ENCODE peak calls at places on chromosomes 7 and 10, in five cellular contexts. One of them, this sample, is unnamed.
A peak's percentile ranks its signal among the peaks of the same experiment; 100 is the strongest.

GRCh38 chr7:1368682-1369571 is 90.3 kb downstream of the MICALL2 start:
- DNase-seq in astrocyte of the cerebellum: no peak
- DNase-seq in smooth muscle cell of the brain vasculature: no peak
- DNase-seq in stimulated activated CD4-positive, alpha-beta T cell treated with anti-CD3 and anti-CD28 coated beads, Interleukin-1b, Interleukin-23, amount 100 ng/mL, for 4 hours: peak; percentile 27
- DNase-seq in HAP-1: peak; percentile 76
- DNase-seq in this sample: peak; percentile 33

GRCh38 chr10:100470367-100470766 is 7.6 kb downstream of the WNT8B start:
- DNase-seq in astrocyte of the cerebellum: no peak
- DNase-seq in smooth muscle cell of the brain vasculature: no peak
- DNase-seq in stimulated activated CD4-positive, alpha-beta T cell treated with anti-CD3 and anti-CD28 coated beads, Interleukin-1b, Interleukin-23, amount 100 ng/mL, for 4 hours: no peak
- DNase-seq in HAP-1: no peak
- DNase-seq in this sample: no peak

GRCh38 chr10:74745449-74745848 is 81.0 kb upstream of the KAT6B start:
- DNase-seq in astrocyte of the cerebellum: no peak
- DNase-seq in smooth muscle cell of the brain vasculature: no peak
- DNase-seq in stimulated activated CD4-positive, alpha-beta T cell treated with anti-CD3 and anti-CD28 coated beads, Interleukin-1b, Interleukin-23, amount 100 ng/mL, for 4 hours: no peak
- DNase-seq in HAP-1: no peak
- DNase-seq in this sample: no peak

GRCh38 chr7:38748056-38748610 is 117.0 kb upstream of the AMPH start:
- DNase-seq in astrocyte of the cerebellum: no peak
- DNase-seq in smooth muscle cell of the brain vasculature: no peak
- DNase-seq in stimulated activated CD4-positive, alpha-beta T cell treated with anti-CD3 and anti-CD28 coated beads, Interleukin-1b, Interleukin-23, amount 100 ng/mL, for 4 hours: no peak
- DNase-seq in HAP-1: no peak
- DNase-seq in this sample: peak; percentile 55

GRCh38 chr7:78379148-78379547 is 580.6 kb downstream of the PHTF2 start:
- DNase-seq in astrocyte of the cerebellum: no peak
- DNase-seq in smooth muscle cell of the brain vasculature: no peak
- DNase-seq in stimulated activated CD4-positive, alpha-beta T cell treated with anti-CD3 and anti-CD28 coated beads, Interleukin-1b, Interleukin-23, amount 100 ng/mL, for 4 hours: no peak
- DNase-seq in HAP-1: no peak
- DNase-seq in this sample: no peak

GRCh38 chr7:157234271-157234670 is 95.5 kb downstream of the UBE3C start:
- DNase-seq in astrocyte of the cerebellum: no peak
- DNase-seq in smooth muscle cell of the brain vasculature: no peak
- DNase-seq in stimulated activated CD4-positive, alpha-beta T cell treated with anti-CD3 and anti-CD28 coated beads, Interleukin-1b, Interleukin-23, amount 100 ng/mL, for 4 hours: no peak
- DNase-seq in HAP-1: no peak
- DNase-seq in this sample: no peak

GRCh38 chr10:29820890-29821398 is 186.2 kb upstream of the SVIL start:
- DNase-seq in astrocyte of the cerebellum: no peak
- DNase-seq in smooth muscle cell of the brain vasculature: no peak
- DNase-seq in stimulated activated CD4-positive, alpha-beta T cell treated with anti-CD3 and anti-CD28 coated beads, Interleukin-1b, Interleukin-23, amount 100 ng/mL, for 4 hours: no peak
- DNase-seq in HAP-1: no peak
- DNase-seq in this sample: no peak

GRCh38 chr10:6755891-6756460 is 175.9 kb upstream of the PRKCQ start:
- DNase-seq in astrocyte of the cerebellum: no peak
- DNase-seq in smooth muscle cell of the brain vasculature: no peak
- DNase-seq in stimulated activated CD4-positive, alpha-beta T cell treated with anti-CD3 and anti-CD28 coated beads, Interleukin-1b, Interleukin-23, amount 100 ng/mL, for 4 hours: no peak
- DNase-seq in HAP-1: peak; percentile 96
- DNase-seq in this sample: no peak

GRCh38 chr10:17175551-17175950 is 25.9 kb downstream of the TRDMT1 start:
- DNase-seq in astrocyte of the cerebellum: no peak
- DNase-seq in smooth muscle cell of the brain vasculature: no peak
- DNase-seq in stimulated activated CD4-positive, alpha-beta T cell treated with anti-CD3 and anti-CD28 coated beads, Interleukin-1b, Interleukin-23, amount 100 ng/mL, for 4 hours: no peak
- DNase-seq in HAP-1: no peak
- DNase-seq in this sample: peak; percentile 59

GRCh38 chr7:70595741-70596574 is 536.0 kb upstream of the GALNT17 start:
- DNase-seq in astrocyte of the cerebellum: no peak
- DNase-seq in smooth muscle cell of the brain vasculature: no peak
- DNase-seq in stimulated activated CD4-positive, alpha-beta T cell treated with anti-CD3 and anti-CD28 coated beads, Interleukin-1b, Interleukin-23, amount 100 ng/mL, for 4 hours: no peak
- DNase-seq in HAP-1: no peak
- DNase-seq in this sample: no peak

GRCh38 chr10:100359030-100359432 is 12.0 kb downstream of the SCD start:
- DNase-seq in astrocyte of the cerebellum: no peak
- DNase-seq in smooth muscle cell of the brain vasculature: no peak
- DNase-seq in stimulated activated CD4-positive, alpha-beta T cell treated with anti-CD3 and anti-CD28 coated beads, Interleukin-1b, Interleukin-23, amount 100 ng/mL, for 4 hours: no peak
- DNase-seq in HAP-1: no peak
- DNase-seq in this sample: no peak

GRCh38 chr10:44280615-44281014 is 104.3 kb downstream of the CXCL12 start:
- DNase-seq in astrocyte of the cerebellum: no peak
- DNase-seq in smooth muscle cell of the brain vasculature: no peak
- DNase-seq in stimulated activated CD4-positive, alpha-beta T cell treated with anti-CD3 and anti-CD28 coated beads, Interleukin-1b, Interleukin-23, amount 100 ng/mL, for 4 hours: no peak
- DNase-seq in HAP-1: no peak
- DNase-seq in this sample: no peak

GRCh38 chr7:48074231-48074654 is 14.8 kb upstream of the UPP1 start:
- DNase-seq in astrocyte of the cerebellum: no peak
- DNase-seq in smooth muscle cell of the brain vasculature: no peak
- DNase-seq in stimulated activated CD4-positive, alpha-beta T cell treated with anti-CD3 and anti-CD28 coated beads, Interleukin-1b, Interleukin-23, amount 100 ng/mL, for 4 hours: no peak
- DNase-seq in HAP-1: no peak
- DNase-seq in this sample: no peak

GRCh38 chr7:150332852-150333635 is 8.4 kb downstream of the RARRES2 start:
- DNase-seq in astrocyte of the cerebellum: no peak
- DNase-seq in smooth muscle cell of the brain vasculature: no peak
- DNase-seq in stimulated activated CD4-positive, alpha-beta T cell treated with anti-CD3 and anti-CD28 coated beads, Interleukin-1b, Interleukin-23, amount 100 ng/mL, for 4 hours: no peak
- DNase-seq in HAP-1: no peak
- DNase-seq in this sample: no peak

GRCh38 chr7:1665721-1666250 is 4.3 kb upstream of the ELFN1 start:
- DNase-seq in astrocyte of the cerebellum: no peak
- DNase-seq in smooth muscle cell of the brain vasculature: no peak
- DNase-seq in stimulated activated CD4-positive, alpha-beta T cell treated with anti-CD3 and anti-CD28 coated beads, Interleukin-1b, Interleukin-23, amount 100 ng/mL, for 4 hours: no peak
- DNase-seq in HAP-1: no peak
- DNase-seq in this sample: peak; percentile 31

GRCh38 chr10:133275683-133276092 is 980 bp downstream of the ADAM8 start:
- DNase-seq in astrocyte of the cerebellum: no peak
- DNase-seq in smooth muscle cell of the brain vasculature: no peak
- DNase-seq in stimulated activated CD4-positive, alpha-beta T cell treated with anti-CD3 and anti-CD28 coated beads, Interleukin-1b, Interleukin-23, amount 100 ng/mL, for 4 hours: peak; percentile 31
- DNase-seq in HAP-1: no peak
- DNase-seq in this sample: no peak

GRCh38 chr7:131249003-131249402 is 78.7 kb upstream of the MKLN1 start:
- DNase-seq in astrocyte of the cerebellum: peak; percentile 88
- DNase-seq in smooth muscle cell of the brain vasculature: peak; percentile 80
- DNase-seq in stimulated activated CD4-positive, alpha-beta T cell treated with anti-CD3 and anti-CD28 coated beads, Interleukin-1b, Interleukin-23, amount 100 ng/mL, for 4 hours: no peak
- DNase-seq in HAP-1: no peak
- DNase-seq in this sample: peak; percentile 98

GRCh38 chr10:78300526-78300925 is 266.9 kb downstream of the RPS24 start:
- DNase-seq in astrocyte of the cerebellum: no peak
- DNase-seq in smooth muscle cell of the brain vasculature: no peak
- DNase-seq in stimulated activated CD4-positive, alpha-beta T cell treated with anti-CD3 and anti-CD28 coated beads, Interleukin-1b, Interleukin-23, amount 100 ng/mL, for 4 hours: no peak
- DNase-seq in HAP-1: no peak
- DNase-seq in this sample: no peak

GRCh38 chr7:156113733-156114132 is 301.5 kb upstream of the SHH start:
- DNase-seq in astrocyte of the cerebellum: no peak
- DNase-seq in smooth muscle cell of the brain vasculature: no peak
- DNase-seq in stimulated activated CD4-positive, alpha-beta T cell treated with anti-CD3 and anti-CD28 coated beads, Interleukin-1b, Interleukin-23, amount 100 ng/mL, for 4 hours: no peak
- DNase-seq in HAP-1: no peak
- DNase-seq in this sample: no peak

GRCh38 chr7:106875508-106875907 is 10.4 kb downstream of the PIK3CG start:
- DNase-seq in astrocyte of the cerebellum: no peak
- DNase-seq in smooth muscle cell of the brain vasculature: no peak
- DNase-seq in stimulated activated CD4-positive, alpha-beta T cell treated with anti-CD3 and anti-CD28 coated beads, Interleukin-1b, Interleukin-23, amount 100 ng/mL, for 4 hours: no peak
- DNase-seq in HAP-1: no peak
- DNase-seq in this sample: no peak

GRCh38 chr10:33609546-33609945 is 275.1 kb upstream of the NRP1 start:
- DNase-seq in astrocyte of the cerebellum: no peak
- DNase-seq in smooth muscle cell of the brain vasculature: no peak
- DNase-seq in stimulated activated CD4-positive, alpha-beta T cell treated with anti-CD3 and anti-CD28 coated beads, Interleukin-1b, Interleukin-23, amount 100 ng/mL, for 4 hours: no peak
- DNase-seq in HAP-1: no peak
- DNase-seq in this sample: no peak

GRCh38 chr7:150974468-150975391 is 3.4 kb downstream of the KCNH2 start:
- DNase-seq in astrocyte of the cerebellum: no peak
- DNase-seq in smooth muscle cell of the brain vasculature: no peak
- DNase-seq in stimulated activated CD4-positive, alpha-beta T cell treated with anti-CD3 and anti-CD28 coated beads, Interleukin-1b, Interleukin-23, amount 100 ng/mL, for 4 hours: peak; percentile 72
- DNase-seq in HAP-1: no peak
- DNase-seq in this sample: peak; percentile 66

GRCh38 chr7:22566176-22566575 is 66.2 kb upstream of the STEAP1B start:
- DNase-seq in astrocyte of the cerebellum: no peak
- DNase-seq in smooth muscle cell of the brain vasculature: no peak
- DNase-seq in stimulated activated CD4-positive, alpha-beta T cell treated with anti-CD3 and anti-CD28 coated beads, Interleukin-1b, Interleukin-23, amount 100 ng/mL, for 4 hours: no peak
- DNase-seq in HAP-1: no peak
- DNase-seq in this sample: no peak

GRCh38 chr7:84058311-84059076 is 136.1 kb downstream of the SEMA3A start:
- DNase-seq in astrocyte of the cerebellum: peak; percentile 49
- DNase-seq in smooth muscle cell of the brain vasculature: peak; percentile 20
- DNase-seq in stimulated activated CD4-positive, alpha-beta T cell treated with anti-CD3 and anti-CD28 coated beads, Interleukin-1b, Interleukin-23, amount 100 ng/mL, for 4 hours: no peak
- DNase-seq in HAP-1: no peak
- DNase-seq in this sample: no peak

GRCh38 chr10:11553773-11554381 is 57.6 kb downstream of the USP6NL start:
- DNase-seq in astrocyte of the cerebellum: no peak
- DNase-seq in smooth muscle cell of the brain vasculature: no peak
- DNase-seq in stimulated activated CD4-positive, alpha-beta T cell treated with anti-CD3 and anti-CD28 coated beads, Interleukin-1b, Interleukin-23, amount 100 ng/mL, for 4 hours: no peak
- DNase-seq in HAP-1: no peak
- DNase-seq in this sample: no peak

GRCh38 chr7:23299770-23300300 is 696 bp downstream of the MALSU1 start:
- DNase-seq in astrocyte of the cerebellum: no peak
- DNase-seq in smooth muscle cell of the brain vasculature: no peak
- DNase-seq in stimulated activated CD4-positive, alpha-beta T cell treated with anti-CD3 and anti-CD28 coated beads, Interleukin-1b, Interleukin-23, amount 100 ng/mL, for 4 hours: no peak
- DNase-seq in HAP-1: no peak
- DNase-seq in this sample: peak; percentile 41

GRCh38 chr7:25580156-25580555 is 351.9 kb upstream of the NPVF start:
- DNase-seq in astrocyte of the cerebellum: no peak
- DNase-seq in smooth muscle cell of the brain vasculature: no peak
- DNase-seq in stimulated activated CD4-positive, alpha-beta T cell treated with anti-CD3 and anti-CD28 coated beads, Interleukin-1b, Interleukin-23, amount 100 ng/mL, for 4 hours: no peak
- DNase-seq in HAP-1: peak; percentile 80
- DNase-seq in this sample: no peak

GRCh38 chr10:119491941-119492340 is 50.6 kb downstream of the RGS10 start:
- DNase-seq in astrocyte of the cerebellum: no peak
- DNase-seq in smooth muscle cell of the brain vasculature: no peak
- DNase-seq in stimulated activated CD4-positive, alpha-beta T cell treated with anti-CD3 and anti-CD28 coated beads, Interleukin-1b, Interleukin-23, amount 100 ng/mL, for 4 hours: no peak
- DNase-seq in HAP-1: no peak
- DNase-seq in this sample: no peak

GRCh38 chr7:49014870-49015269 is 90.5 kb downstream of the CDC14C start:
- DNase-seq in astrocyte of the cerebellum: no peak
- DNase-seq in smooth muscle cell of the brain vasculature: no peak
- DNase-seq in stimulated activated CD4-positive, alpha-beta T cell treated with anti-CD3 and anti-CD28 coated beads, Interleukin-1b, Interleukin-23, amount 100 ng/mL, for 4 hours: no peak
- DNase-seq in HAP-1: no peak
- DNase-seq in this sample: peak; percentile 69

GRCh38 chr10:118220346-118220745 is 121.8 kb downstream of the FAM204A start:
- DNase-seq in astrocyte of the cerebellum: no peak
- DNase-seq in smooth muscle cell of the brain vasculature: no peak
- DNase-seq in stimulated activated CD4-positive, alpha-beta T cell treated with anti-CD3 and anti-CD28 coated beads, Interleukin-1b, Interleukin-23, amount 100 ng/mL, for 4 hours: no peak
- DNase-seq in HAP-1: no peak
- DNase-seq in this sample: no peak

GRCh38 chr7:117705630-117706029 is 167.6 kb downstream of the CTTNBP2 start:
- DNase-seq in astrocyte of the cerebellum: no peak
- DNase-seq in smooth muscle cell of the brain vasculature: no peak
- DNase-seq in stimulated activated CD4-positive, alpha-beta T cell treated with anti-CD3 and anti-CD28 coated beads, Interleukin-1b, Interleukin-23, amount 100 ng/mL, for 4 hours: no peak
- DNase-seq in HAP-1: no peak
- DNase-seq in this sample: no peak

GRCh38 chr7:46411236-46411635 is 490.2 kb upstream of the IGFBP3 start:
- DNase-seq in astrocyte of the cerebellum: no peak
- DNase-seq in smooth muscle cell of the brain vasculature: no peak
- DNase-seq in stimulated activated CD4-positive, alpha-beta T cell treated with anti-CD3 and anti-CD28 coated beads, Interleukin-1b, Interleukin-23, amount 100 ng/mL, for 4 hours: no peak
- DNase-seq in HAP-1: no peak
- DNase-seq in this sample: no peak

GRCh38 chr10:132297521-132297920 is 10.2 kb downstream of the STK32C start:
- DNase-seq in astrocyte of the cerebellum: no peak
- DNase-seq in smooth muscle cell of the brain vasculature: no peak
- DNase-seq in stimulated activated CD4-positive, alpha-beta T cell treated with anti-CD3 and anti-CD28 coated beads, Interleukin-1b, Interleukin-23, amount 100 ng/mL, for 4 hours: no peak
- DNase-seq in HAP-1: no peak
- DNase-seq in this sample: no peak